ENCODE peak calls at places on chromosomes 1 and 21, in four cellular contexts. One of them, this sample, is unnamed.
A peak's percentile ranks its signal among the peaks of the same experiment; 100 is the strongest.

GRCh38 chr21:30839304-30839703 is 9.7 kb upstream of the KRTAP7-1 start:
- DNase-seq in HepG2: peak; percentile 2
- DNase-seq in K562: peak; percentile 22
- DNase-seq in WTC11: peak; percentile 73
- DNase-seq in this sample: peak; percentile 29

GRCh38 chr1:76713535-76713934 is 153.7 kb upstream of the ST6GALNAC5 start:
- DNase-seq in HepG2: no peak
- DNase-seq in K562: no peak
- DNase-seq in WTC11: no peak
- DNase-seq in this sample: no peak

GRCh38 chr1:24955161-24955560 is 25.1 kb upstream of the RUNX3 start:
- DNase-seq in HepG2: no peak
- DNase-seq in K562: no peak
- DNase-seq in WTC11: no peak
- DNase-seq in this sample: no peak

GRCh38 chr1:17569200-17570139 is 30.0 kb downstream of the ARHGEF10L start:
- DNase-seq in HepG2: peak; percentile 44
- DNase-seq in K562: peak; percentile 77
- DNase-seq in WTC11: no peak
- DNase-seq in this sample: no peak

GRCh38 chr1:197173571-197174482 is 27.4 kb upstream of the ASPM start:
- DNase-seq in HepG2: peak; percentile 91
- DNase-seq in K562: no peak
- DNase-seq in WTC11: no peak
- DNase-seq in this sample: no peak

GRCh38 chr1:31524196-31524967 is 51.9 kb upstream of the TINAGL1 start:
- DNase-seq in HepG2: no peak
- DNase-seq in K562: no peak
- DNase-seq in WTC11: no peak
- DNase-seq in this sample: no peak

GRCh38 chr1:12507631-12508030 is 110.4 kb downstream of the DHRS3 start:
- DNase-seq in HepG2: no peak
- DNase-seq in K562: no peak
- DNase-seq in WTC11: no peak
- DNase-seq in this sample: no peak

GRCh38 chr1:155026154-155026553 is 7.4 kb downstream of the DCST2 start:
- DNase-seq in HepG2: no peak
- DNase-seq in K562: no peak
- DNase-seq in WTC11: no peak
- DNase-seq in this sample: no peak

GRCh38 chr1:10497109-10497508 is 22.4 kb downstream of the PEX14 start:
- DNase-seq in HepG2: no peak
- DNase-seq in K562: no peak
- DNase-seq in WTC11: no peak
- DNase-seq in this sample: no peak

GRCh38 chr21:45470087-45470515 is 65.1 kb downstream of the COL18A1 start:
- DNase-seq in HepG2: no peak
- DNase-seq in K562: no peak
- DNase-seq in WTC11: no peak
- DNase-seq in this sample: no peak

GRCh38 chr1:205060746-205061145 is 17.7 kb downstream of the CNTN2 start:
- DNase-seq in HepG2: no peak
- DNase-seq in K562: no peak
- DNase-seq in WTC11: no peak
- DNase-seq in this sample: no peak

GRCh38 chr1:112461200-112461871 is 47.4 kb upstream of the WNT2B start:
- DNase-seq in HepG2: no peak
- DNase-seq in K562: no peak
- DNase-seq in WTC11: no peak
- DNase-seq in this sample: no peak
- TF ChIP-seq NR3C1 in HepG2: no peak
- TF ChIP-seq NR3C1 in K562: no peak
- TF ChIP-seq NR3C1 in WTC11: no peak
- TF ChIP-seq NR3C1 in this sample: no peak

GRCh38 chr1:180912801-180913616 is at the start of gene KIAA1614:
- DNase-seq in HepG2: no peak
- DNase-seq in K562: no peak
- DNase-seq in WTC11: peak; percentile 58
- DNase-seq in this sample: no peak
- TF ChIP-seq NR3C1 in HepG2: no peak
- TF ChIP-seq NR3C1 in K562: no peak
- TF ChIP-seq NR3C1 in WTC11: no peak
- TF ChIP-seq NR3C1 in this sample: no peak

DNA sequence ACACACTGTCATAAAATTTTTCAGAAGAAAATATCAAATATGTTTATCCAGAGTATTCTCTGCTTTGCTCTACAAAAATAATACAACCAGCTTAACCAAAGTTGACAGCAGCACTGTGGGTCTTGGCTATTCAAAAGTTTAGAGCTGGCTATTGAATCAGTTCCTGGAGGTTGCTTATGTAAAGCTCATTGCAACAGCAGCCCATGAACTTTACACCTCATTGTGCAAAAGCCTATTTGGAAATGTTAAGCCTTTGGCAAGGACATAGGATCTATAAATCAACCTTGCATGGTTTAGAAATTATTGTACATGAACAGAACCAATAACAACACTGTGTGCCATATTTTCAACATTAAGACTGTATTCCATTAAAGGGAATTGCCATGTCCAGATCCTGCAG is 714.9 kb downstream of the ADGRL2 start:
- DNase-seq in HepG2: peak; percentile 31
- DNase-seq in K562: no peak
- DNase-seq in WTC11: no peak
- DNase-seq in this sample: no peak
- TF ChIP-seq NR3C1 in HepG2: no peak
- TF ChIP-seq NR3C1 in K562: no peak
- TF ChIP-seq NR3C1 in WTC11: no peak
- TF ChIP-seq NR3C1 in this sample: no peak

DNA sequence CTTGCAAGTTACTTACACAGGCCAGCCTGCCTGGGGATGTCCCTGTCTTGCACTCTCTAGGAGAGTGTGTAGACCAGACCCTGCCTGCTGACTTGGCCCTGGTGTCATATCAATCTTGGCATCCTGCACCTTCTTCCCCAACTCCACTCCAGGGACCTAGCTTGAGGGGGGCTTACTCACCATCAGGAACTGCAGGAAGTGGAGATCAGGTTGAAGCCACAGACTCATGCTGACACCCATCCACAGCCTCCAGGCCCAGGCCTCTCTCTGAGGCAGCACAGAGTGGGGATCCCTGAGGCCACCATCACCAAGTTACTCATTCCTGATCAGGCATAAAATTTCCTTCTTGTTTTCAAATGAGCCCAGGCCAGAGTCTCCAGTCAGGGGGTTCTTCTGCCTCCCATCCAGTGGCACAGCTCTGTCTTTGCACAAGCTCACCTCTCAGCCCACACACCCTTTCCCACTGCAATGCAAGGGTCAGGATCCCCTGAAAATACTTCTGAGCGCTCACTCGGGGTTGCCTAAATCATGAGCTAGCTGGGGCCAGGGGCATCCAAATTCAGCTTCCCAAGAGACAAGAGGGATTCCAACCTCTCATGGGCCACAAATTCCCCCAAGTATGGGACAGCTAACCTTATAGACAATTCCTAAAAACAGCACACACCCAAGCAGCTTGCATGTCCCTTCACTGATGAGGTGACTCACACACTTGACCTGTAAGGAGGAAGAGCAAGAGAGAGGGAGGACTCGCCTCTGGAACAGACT is 33.5 kb downstream of the CSMD2 start:
- DNase-seq in HepG2: no peak
- DNase-seq in K562: no peak
- DNase-seq in WTC11: no peak
- DNase-seq in this sample: no peak
- TF ChIP-seq NR3C1 in HepG2: no peak
- TF ChIP-seq NR3C1 in K562: no peak
- TF ChIP-seq NR3C1 in WTC11: no peak
- TF ChIP-seq NR3C1 in this sample: no peak

GRCh38 chr1:114118351-114118990 is 35.2 kb downstream of the SYT6 start:
- DNase-seq in HepG2: no peak
- DNase-seq in K562: no peak
- DNase-seq in WTC11: peak; percentile 63
- DNase-seq in this sample: no peak
- TF ChIP-seq NR3C1 in HepG2: no peak
- TF ChIP-seq NR3C1 in K562: no peak
- TF ChIP-seq NR3C1 in WTC11: no peak
- TF ChIP-seq NR3C1 in this sample: no peak